ENCODE peak calls at places on chromosomes 6 and 20, in four cellular contexts. O, E, I and B are unnamed samples.

GRCh38 chr6:31541059-31541657 is 645 bp downstream of the DDX39B start:
- DNase-seq in E (peak), O (peak), I (peak), B (peak)

GRCh38 chr6:111973897-111974639 is 79.8 kb upstream of the CCN6 start:
- DNase-seq in E (no peak), O (peak), I (no peak), B (no peak)

GRCh38 chr6:147564556-147564955 is 56.1 kb downstream of the SAMD5 start:
- DNase-seq in I (no peak), E (no peak), O (no peak), B (no peak)

GRCh38 chr6:99427988-99428387 is 2.9 kb upstream of the PNISR start:
- DNase-seq in O (no peak), I (no peak), E (no peak), B (no peak)

GRCh38 chr6:55108469-55109130 is 65.7 kb upstream of the HCRTR2 start:
- DNase-seq in O (no peak), I (no peak), E (peak), B (no peak)

GRCh38 chr6:90369651-90370050 is 73.0 kb upstream of the BACH2 start:
- DNase-seq in I (peak), E (no peak), O (no peak), B (no peak)

GRCh38 chr6:37492236-37493046 is 7.3 kb downstream of the CCDC167 start:
- DNase-seq in O (no peak), E (no peak), I (no peak), B (no peak)

GRCh38 chr20:47551841-47552240 is 50.2 kb downstream of the NCOA3 start:
- DNase-seq in E (peak), I (no peak), O (no peak), B (no peak)

GRCh38 chr6:145025488-145025887 is 709.8 kb downstream of the EPM2A start:
- DNase-seq in I (no peak), O (no peak), E (no peak), B (no peak)